ENCODE peak calls at places on chromosome 11, in five cellular contexts. V is body of pancreas; U is effector memory CD4-positive, alpha-beta T cell; I is right lobe of liver; R is aorta. N is an unnamed sample.

GRCh38 chr11:2383823-2384722 is 7.0 kb downstream of the CD81 start:
- DNase-seq in V (peak; percentile 51), I (peak; percentile 39), R (no peak), U (peak; percentile 60), N (no peak)

GRCh38 chr11:22193348-22194051 is 615 bp downstream of the ANO5 start:
- DNase-seq in V (peak; percentile 25), R (peak; percentile 41), U (no peak), I (peak; percentile 45), N (peak; percentile 26)

GRCh38 chr11:115699733-115700132 is 195.5 kb upstream of the CADM1 start:
- DNase-seq in I (no peak), V (peak; percentile 32), R (no peak), U (no peak), N (no peak)

GRCh38 chr11:42077794-42078193 is 618.3 kb upstream of the LRRC4C start:
- DNase-seq in U (no peak), R (no peak), I (no peak), V (no peak), N (no peak)

GRCh38 chr11:14905104-14906033 is 13.3 kb upstream of the CYP2R1 start:
- DNase-seq in I (peak; percentile 62), R (peak; percentile 63), V (peak; percentile 89), U (peak; percentile 53), N (peak; percentile 43)

GRCh38 chr11:10654211-10655150 is 39.1 kb downstream of the IRAG1 start:
- DNase-seq in V (peak; percentile 47), I (no peak), R (no peak), U (no peak), N (no peak)

GRCh38 chr11:60858731-60859464 is 3.1 kb upstream of the PTGDR2 start:
- DNase-seq in U (no peak), I (no peak), R (no peak), V (no peak), N (no peak)

GRCh38 chr11:127651888-127652221 is 651.3 kb upstream of the KIRREL3 start:
- DNase-seq in R (no peak), V (no peak), U (no peak), I (no peak), N (no peak)

GRCh38 chr11:8013833-8014232 is 26.7 kb downstream of the EIF3F start:
- DNase-seq in I (no peak), V (no peak), U (no peak), R (no peak), N (no peak)

GRCh38 chr11:85918910-85919794 is 64.0 kb downstream of the CCDC83 start:
- DNase-seq in V (no peak), I (no peak), U (no peak), R (no peak), N (no peak)

GRCh38 chr11:131246156-131246555 is 124.3 kb upstream of the NTM start:
- DNase-seq in R (no peak), V (no peak), U (no peak), I (no peak), N (no peak)

GRCh38 chr11:65790902-65791650 is 4.2 kb downstream of the OVOL1 start:
- DNase-seq in V (no peak), R (no peak), I (no peak), U (no peak), N (no peak)

GRCh38 chr11:65792456-65792855 is 5.6 kb downstream of the OVOL1 start:
- DNase-seq in I (no peak), U (no peak), R (no peak), V (no peak), N (no peak)

GRCh38 chr11:65790104-65790901 is 3.4 kb downstream of the OVOL1 start:
- DNase-seq in I (no peak), V (no peak), U (no peak), R (no peak), N (no peak)

GRCh38 chr11:65793144-65793581 is 6.3 kb downstream of the OVOL1 start:
- DNase-seq in U (no peak), R (no peak), I (peak; percentile 76), V (peak; percentile 93), N (peak; percentile 95)

GRCh38 chr11:65791719-65792213 is 4.9 kb downstream of the OVOL1 start:
- DNase-seq in I (no peak), R (no peak), V (no peak), U (no peak), N (peak; percentile 62)
- H3K27ac ChIP-seq in I (no peak overlapping the region), R (no peak overlapping the region), V (no peak overlapping the region), U (no peak overlapping the region), N (no peak overlapping the region)

GRCh38 chr11:109364851-109365250 is 57.1 kb upstream of the C11orf87 start:
- DNase-seq in V (no peak), R (no peak), U (no peak), I (no peak), N (no peak)
- H3K27ac ChIP-seq in V (no peak overlapping the region), R (no peak overlapping the region), U (no peak overlapping the region), I (no peak overlapping the region), N (no peak overlapping the region)

GRCh38 chr11:125164422-125165110 is at the start of gene PKNOX2:
- DNase-seq in V (peak; percentile 72), U (peak; percentile 34), I (peak; percentile 82), R (peak; percentile 85), N (peak; percentile 73)

GRCh38 chr11:125166347-125166841 is 1.8 kb downstream of the PKNOX2 start:
- DNase-seq in R (no peak), I (peak; percentile 32), U (no peak), V (peak; percentile 37), N (no peak)

GRCh38 chr11:125164091-125164421 is 495 bp upstream of the PKNOX2 start:
- DNase-seq in R (no peak), V (no peak), U (no peak), I (no peak), N (no peak)

GRCh38 chr11:125165664-125166346 is 1.3 kb downstream of the PKNOX2 start:
- DNase-seq in R (no peak), V (no peak), I (no peak), U (no peak), N (no peak)

GRCh38 chr11:125165111-125165663 is 636 bp downstream of the PKNOX2 start:
- DNase-seq in V (peak; percentile 34), R (no peak), I (peak; percentile 54), U (no peak), N (peak; percentile 44)
- H3K27ac ChIP-seq in V (peak overlapping the region; percentile 88), R (peak overlapping the region; percentile 90), I (no peak overlapping the region), U (no peak overlapping the region), N (peak overlapping the region; percentile 80)

GRCh38 chr11:68655806-68656205 is 28.5 kb upstream of the GAL start:
- DNase-seq in U (no peak), R (no peak), I (no peak), V (no peak), N (no peak)

GRCh38 chr11:68655406-68655805 is 28.9 kb upstream of the GAL start:
- DNase-seq in I (no peak), V (no peak), R (no peak), U (no peak), N (no peak)

GRCh38 chr11:68658097-68658496 is 26.2 kb upstream of the GAL start:
- DNase-seq in U (no peak), I (no peak), R (no peak), V (no peak), N (no peak)

GRCh38 chr11:68658661-68659060 is 25.7 kb upstream of the GAL start:
- DNase-seq in U (no peak), R (no peak), I (no peak), V (peak; percentile 13), N (no peak)

DNA sequence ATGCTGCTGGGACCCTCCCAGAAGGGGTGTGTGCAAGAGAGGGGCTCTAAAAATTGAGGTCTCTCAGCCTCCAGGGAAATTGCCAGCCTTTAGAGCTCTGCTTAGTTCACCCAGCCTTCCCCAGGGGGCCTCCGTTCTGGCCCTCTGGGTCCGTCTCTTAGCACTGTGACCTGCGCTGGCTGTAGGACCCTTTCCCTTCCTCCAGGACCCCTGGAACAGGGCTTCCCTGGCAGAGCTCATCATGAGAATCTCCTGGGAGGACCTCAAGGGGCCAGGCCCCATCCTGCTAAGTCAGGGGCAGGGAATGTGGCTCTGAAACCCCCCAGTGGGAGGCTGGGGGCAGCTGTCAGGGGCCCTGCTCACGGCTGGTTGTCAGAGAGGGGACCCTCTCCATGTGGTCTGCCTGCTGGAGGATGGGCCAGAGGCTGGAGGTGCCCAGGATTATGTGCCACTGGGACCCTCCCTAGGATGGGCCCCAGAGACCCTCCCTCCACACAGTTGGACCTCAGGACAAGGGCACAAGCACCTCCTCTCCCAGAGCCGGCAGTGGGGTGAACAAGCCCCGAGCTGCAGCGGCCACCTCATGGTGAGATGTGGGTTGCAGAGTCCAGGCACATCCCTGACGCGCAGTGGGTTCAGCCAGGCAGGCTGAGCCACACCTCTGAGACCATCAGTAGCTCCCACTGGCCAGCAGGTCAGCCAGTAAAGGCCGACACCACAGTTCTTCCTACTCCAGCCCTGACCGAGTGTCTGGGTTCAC is 27.1 kb upstream of the GAL start:
- DNase-seq in R (no peak), V (no peak), U (no peak), I (no peak), N (no peak)
- H3K27ac ChIP-seq in R (no peak overlapping the region), V (no peak overlapping the region), U (no peak overlapping the region), I (no peak overlapping the region), N (no peak overlapping the region)